ENCODE peak calls at places on chromosomes 16 and 17, in five cellular contexts. One of them, this sample, is unnamed. For H3K4me1, the result is how much of the 10 kb centered on the place peaks cover.

GRCh38 chr17:48555616-48556533 is 11.0 kb upstream of the HOXB2 start:
- DNase-seq in pancreas: no peak
- DNase-seq in IMR-90: peak
- DNase-seq in H9: peak
- DNase-seq in tibial artery: no peak
- DNase-seq in this sample: no peak

GRCh38 chr17:1011138-1011537 is 14.2 kb downstream of the TIMM22 start:
- DNase-seq in pancreas: no peak
- DNase-seq in IMR-90: no peak
- DNase-seq in H9: no peak
- DNase-seq in tibial artery: no peak
- DNase-seq in this sample: no peak

GRCh38 chr17:29347831-29348281 is 42.3 kb upstream of the TAOK1 start:
- DNase-seq in pancreas: no peak
- DNase-seq in IMR-90: no peak
- DNase-seq in H9: no peak
- DNase-seq in tibial artery: no peak
- DNase-seq in this sample: no peak

GRCh38 chr16:84820305-84820684 is 510 bp downstream of the CRISPLD2 start:
- DNase-seq in pancreas: no peak
- DNase-seq in IMR-90: no peak
- DNase-seq in H9: no peak
- DNase-seq in tibial artery: no peak
- DNase-seq in this sample: no peak

GRCh38 chr17:67628580-67629013 is 89.1 kb upstream of the NOL11 start:
- DNase-seq in pancreas: no peak
- DNase-seq in IMR-90: no peak
- DNase-seq in H9: peak
- DNase-seq in tibial artery: no peak
- DNase-seq in this sample: peak

GRCh38 chr16:10949424-10949970 is 5.1 kb downstream of the CLEC16A start:
- DNase-seq in pancreas: no peak
- DNase-seq in IMR-90: no peak
- DNase-seq in H9: peak
- DNase-seq in tibial artery: no peak
- DNase-seq in this sample: no peak

GRCh38 chr17:68391561-68392268 is 65.6 kb downstream of the WIPI1 start:
- DNase-seq in pancreas: no peak
- DNase-seq in IMR-90: no peak
- DNase-seq in H9: no peak
- DNase-seq in tibial artery: no peak
- DNase-seq in this sample: no peak

GRCh38 chr17:56765449-56765848 is 68.3 kb downstream of the C17orf67 start:
- DNase-seq in pancreas: no peak
- DNase-seq in IMR-90: no peak
- DNase-seq in H9: no peak
- DNase-seq in tibial artery: no peak
- DNase-seq in this sample: no peak

GRCh38 chr17:8577868-8578267 is 52.7 kb downstream of the MYH10 start:
- DNase-seq in pancreas: no peak
- DNase-seq in IMR-90: no peak
- DNase-seq in H9: no peak
- DNase-seq in tibial artery: no peak
- DNase-seq in this sample: no peak

GRCh38 chr16:11190585-11191565 is 65.1 kb downstream of the SOCS1 start:
- DNase-seq in pancreas: no peak
- DNase-seq in IMR-90: peak
- DNase-seq in H9: no peak
- DNase-seq in tibial artery: no peak
- DNase-seq in this sample: no peak

DNA sequence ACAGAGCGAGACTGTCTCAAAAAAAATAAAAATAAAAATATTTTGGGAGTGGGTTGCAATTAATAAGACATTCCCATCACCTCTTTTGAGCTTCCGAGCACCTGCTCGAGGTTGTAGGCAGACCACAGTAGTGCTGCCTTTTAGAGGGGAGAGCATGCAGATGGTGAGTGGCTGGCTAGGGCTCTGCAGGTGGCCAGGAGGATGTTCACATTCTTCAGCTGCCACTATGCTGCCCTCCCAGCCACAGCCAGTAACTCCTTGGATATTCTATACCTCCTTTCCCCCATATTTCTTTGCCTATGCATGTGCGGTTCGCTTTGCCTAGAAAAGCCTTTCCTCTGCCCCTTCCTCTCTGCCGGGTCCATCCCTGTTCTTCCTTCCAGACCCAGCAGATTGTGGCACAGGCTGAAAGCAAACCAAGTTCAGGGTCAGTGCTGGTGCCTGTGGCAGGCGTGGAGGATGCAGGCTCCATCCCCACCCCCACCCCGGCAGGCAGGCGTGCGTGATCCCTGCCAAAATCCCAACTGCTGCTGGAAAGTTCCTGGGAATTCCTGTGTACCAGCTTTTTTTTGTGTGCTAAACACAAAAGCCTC is 33.9 kb upstream of the CMIP start:
- DNase-seq in pancreas: no peak
- DNase-seq in IMR-90: no peak
- DNase-seq in H9: peak
- DNase-seq in tibial artery: no peak
- DNase-seq in this sample: no peak
- H3K4me1 ChIP-seq in pancreas: under half
- H3K4me1 ChIP-seq in IMR-90: under half
- H3K4me1 ChIP-seq in H9: under half
- H3K4me1 ChIP-seq in tibial artery: under half
- H3K4me1 ChIP-seq in this sample: under half

GRCh38 chr17:38749222-38750043 is 1.3 kb upstream of the PCGF2 start:
- DNase-seq in pancreas: peak
- DNase-seq in IMR-90: peak
- DNase-seq in H9: peak
- DNase-seq in tibial artery: peak
- DNase-seq in this sample: peak
- TF ChIP-seq CTCF in pancreas: no peak
- TF ChIP-seq CTCF in IMR-90: no peak
- TF ChIP-seq CTCF in H9: no peak
- TF ChIP-seq CTCF in tibial artery: no peak
- TF ChIP-seq CTCF in this sample: no peak

DNA sequence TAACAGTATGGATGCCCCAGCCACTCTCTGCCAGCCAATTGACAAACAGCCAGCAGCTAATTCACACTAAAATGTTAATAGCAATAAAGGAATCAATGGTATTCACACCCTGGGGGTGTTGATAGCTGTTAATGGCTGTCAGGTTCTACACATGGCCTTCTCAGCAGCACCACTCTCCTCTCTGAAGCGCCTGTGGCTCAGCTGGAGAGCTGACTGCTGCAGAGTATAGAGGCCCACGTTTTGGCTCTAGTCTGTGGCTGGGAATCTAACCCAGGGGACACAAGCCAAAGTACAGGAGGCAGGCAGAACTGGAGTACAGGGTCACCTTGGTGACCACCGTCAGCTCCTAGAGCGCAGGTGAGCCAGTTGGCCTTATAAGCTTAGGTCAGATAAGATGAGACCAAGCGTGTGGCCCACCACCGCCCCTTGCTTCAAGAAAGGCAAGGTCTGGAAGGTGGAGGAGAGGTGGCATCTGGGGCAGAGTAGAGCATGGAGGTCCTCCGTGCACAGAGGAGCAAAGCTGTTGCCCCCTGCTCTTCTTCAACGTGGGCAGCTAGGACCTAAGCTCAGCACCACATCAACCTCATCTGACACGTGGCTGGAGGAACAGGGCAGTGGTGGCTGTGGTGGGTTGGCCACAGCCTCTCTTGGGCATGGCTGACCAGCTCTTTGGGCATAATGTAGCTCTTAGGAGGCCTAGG is 25.4 kb downstream of the CCR7 start:
- DNase-seq in pancreas: no peak
- DNase-seq in IMR-90: no peak
- DNase-seq in H9: no peak
- DNase-seq in tibial artery: no peak
- DNase-seq in this sample: no peak
- H3K4me1 ChIP-seq in pancreas: under half
- H3K4me1 ChIP-seq in IMR-90: under half
- H3K4me1 ChIP-seq in H9: under half
- H3K4me1 ChIP-seq in tibial artery: half or more
- H3K4me1 ChIP-seq in this sample: half or more

GRCh38 chr17:74840500-74840899 is 19.2 kb downstream of the GRIN2C start:
- DNase-seq in pancreas: no peak
- DNase-seq in IMR-90: no peak
- DNase-seq in H9: peak
- DNase-seq in tibial artery: no peak
- DNase-seq in this sample: no peak

GRCh38 chr17:74843352-74843627 is 16.4 kb downstream of the GRIN2C start:
- DNase-seq in pancreas: no peak
- DNase-seq in IMR-90: no peak
- DNase-seq in H9: no peak
- DNase-seq in tibial artery: no peak
- DNase-seq in this sample: no peak

GRCh38 chr17:74842146-74842598 is 17.5 kb downstream of the GRIN2C start:
- DNase-seq in pancreas: no peak
- DNase-seq in IMR-90: no peak
- DNase-seq in H9: no peak
- DNase-seq in tibial artery: no peak
- DNase-seq in this sample: no peak

GRCh38 chr17:74840989-74841666 is 18.6 kb downstream of the GRIN2C start:
- DNase-seq in pancreas: no peak
- DNase-seq in IMR-90: peak
- DNase-seq in H9: peak
- DNase-seq in tibial artery: peak
- DNase-seq in this sample: peak

DNA sequence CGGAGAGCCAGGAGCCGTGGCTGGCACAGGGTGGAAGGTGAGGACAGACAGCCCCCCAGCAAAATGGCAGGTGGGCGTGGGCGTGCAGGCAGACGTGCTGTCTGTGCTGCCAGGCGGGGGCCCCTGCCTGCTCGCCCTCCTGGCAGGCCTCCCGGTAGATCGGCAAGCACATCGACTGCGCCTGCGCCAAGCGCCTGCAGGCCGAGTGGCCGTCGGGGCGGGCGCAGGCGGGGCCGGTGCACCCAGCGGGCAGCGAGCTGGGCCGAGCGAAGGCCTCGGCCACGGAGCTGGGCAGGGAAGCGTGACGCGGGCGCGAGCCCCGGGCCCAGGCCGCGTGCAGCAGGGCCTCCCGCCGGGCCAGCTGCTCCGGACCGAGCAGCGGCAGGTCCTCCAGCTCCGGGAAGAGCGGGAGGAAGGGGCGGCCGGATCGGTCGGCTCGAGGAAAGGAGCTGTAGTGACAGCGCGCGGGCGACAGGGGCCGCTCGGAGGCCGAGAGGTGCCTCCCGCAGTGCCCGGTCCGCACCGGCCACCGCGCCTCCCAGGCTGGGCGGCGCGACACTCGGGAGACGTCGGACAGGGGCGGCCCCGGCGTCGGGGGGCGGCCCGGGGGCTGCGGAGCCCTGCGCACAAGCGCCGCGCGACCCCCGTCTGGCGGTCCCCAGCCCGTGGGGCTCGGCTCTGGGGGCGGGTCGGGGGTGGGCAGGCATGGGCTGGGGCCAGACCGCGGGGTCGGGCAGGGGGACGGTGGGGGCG is 16.9 kb downstream of the GRIN2C start:
- DNase-seq in pancreas: peak
- DNase-seq in IMR-90: peak
- DNase-seq in H9: peak
- DNase-seq in tibial artery: no peak
- DNase-seq in this sample: peak
- TF ChIP-seq CTCF in pancreas: peak
- TF ChIP-seq CTCF in IMR-90: peak
- TF ChIP-seq CTCF in H9: peak
- TF ChIP-seq CTCF in tibial artery: peak
- TF ChIP-seq CTCF in this sample: peak

DNA sequence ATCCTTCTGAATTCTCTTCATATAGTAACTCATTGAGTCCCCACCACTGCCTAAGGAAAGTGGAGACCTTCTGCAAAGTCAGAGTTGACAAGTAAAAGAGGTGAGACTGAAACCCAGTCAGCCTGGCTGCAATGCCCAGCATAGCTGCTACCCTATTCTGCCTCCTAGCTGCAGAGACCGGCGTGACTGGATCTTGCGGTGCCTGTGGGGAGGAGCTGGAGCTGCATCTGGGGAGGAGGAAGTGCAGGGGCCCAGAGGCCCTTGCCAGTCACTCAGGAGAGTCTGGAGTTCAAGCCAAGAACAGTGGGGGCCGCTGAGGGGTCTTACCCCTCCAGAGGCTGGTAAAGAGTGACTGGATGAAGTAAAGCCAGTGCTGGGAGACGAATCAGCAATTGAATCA is 35.0 kb upstream of the ZNF423 start:
- DNase-seq in pancreas: peak
- DNase-seq in IMR-90: no peak
- DNase-seq in H9: peak
- DNase-seq in tibial artery: no peak
- DNase-seq in this sample: no peak
- H3K4me1 ChIP-seq in pancreas: under half
- H3K4me1 ChIP-seq in IMR-90: under half
- H3K4me1 ChIP-seq in H9: under half
- H3K4me1 ChIP-seq in tibial artery: under half
- H3K4me1 ChIP-seq in this sample: under half